ENCODE peak calls at places on chromosomes 11 and 22, in seven cellular contexts. Q is IMR-90, X is mesendoderm, M is neuronal stem cell, K is mesenchymal stem cell, O is trophoblast cell, F is H1. Z is an unnamed sample.

GRCh38 chr22:28976588-28976987 is 85.0 kb downstream of the C22orf31 start:
- DNase-seq in K (peak), Q (peak), O (no peak), X (no peak), F (no peak), M (no peak), Z (no peak)

GRCh38 chr22:40721266-40721665 is 42.0 kb downstream of the MCHR1 start:
- DNase-seq in K (peak), Q (peak), X (peak), F (no peak), O (no peak), M (no peak), Z (peak)

GRCh38 chr22:49092751-49093150 is 734.9 kb downstream of the BRD1 start:
- DNase-seq in O (no peak), X (no peak), M (no peak), K (no peak), Q (no peak), F (no peak), Z (no peak)

GRCh38 chr11:77065878-77066228 is 918 bp upstream of the CAPN5 start:
- DNase-seq in F (no peak), K (peak), Q (peak), X (peak), O (no peak), M (peak), Z (peak)

GRCh38 chr11:116864531-116864930 is 27.1 kb upstream of the APOA1 start:
- DNase-seq in O (peak), F (no peak), K (no peak), Q (peak), X (no peak), M (no peak), Z (no peak)

GRCh38 chr22:48832592-48832991 is 995.1 kb downstream of the BRD1 start:
- DNase-seq in X (no peak), Q (no peak), M (no peak), K (no peak), F (no peak), O (no peak), Z (no peak)

GRCh38 chr22:31852691-31853370 is 91.5 kb upstream of the YWHAH start:
- DNase-seq in O (no peak), X (no peak), M (no peak), Q (peak), K (no peak), F (no peak), Z (no peak)

GRCh38 chr11:94525933-94526332 is 13.7 kb downstream of the C11orf97 start:
- DNase-seq in F (no peak), M (peak), K (no peak), Q (peak), O (no peak), X (no peak), Z (no peak)

GRCh38 chr22:24997023-24997422 is 44.5 kb downstream of the KIAA1671 start:
- DNase-seq in M (no peak), O (no peak), K (no peak), Q (no peak), F (no peak), X (peak), Z (no peak)

GRCh38 chr11:115159122-115159665 is 345.0 kb downstream of the CADM1 start:
- DNase-seq in K (no peak), O (no peak), F (no peak), Q (no peak), M (no peak), X (no peak), Z (no peak)

GRCh38 chr22:49953027-49953679 is 7.4 kb upstream of the PIM3 start:
- DNase-seq in Q (no peak), F (no peak), K (no peak), X (no peak), M (no peak), O (no peak), Z (no peak)

GRCh38 chr22:49368221-49368975 is 459.3 kb downstream of the BRD1 start:
- DNase-seq in F (no peak), K (no peak), M (no peak), Q (no peak), X (no peak), O (no peak), Z (peak)

GRCh38 chr11:46528445-46529085 is 65.3 kb downstream of the AMBRA1 start:
- DNase-seq in F (no peak), M (no peak), Q (no peak), X (no peak), K (no peak), O (no peak), Z (no peak)

GRCh38 chr11:36791957-36792356 is 193.9 kb upstream of the RAG2 start:
- DNase-seq in F (no peak), K (no peak), X (no peak), M (no peak), Q (no peak), O (no peak), Z (no peak)

GRCh38 chr11:1404461-1405185 is 14.9 kb downstream of the BRSK2 start:
- DNase-seq in O (no peak), M (no peak), Q (no peak), F (no peak), K (no peak), X (no peak), Z (no peak)

GRCh38 chr11:116686891-116687290 is 85.9 kb downstream of the BUD13 start:
- DNase-seq in M (no peak), F (no peak), O (no peak), Q (no peak), X (no peak), K (no peak), Z (no peak)

GRCh38 chr22:49487950-49488349 is 339.7 kb downstream of the BRD1 start:
- DNase-seq in K (no peak), O (peak), M (no peak), X (peak), Q (no peak), F (peak), Z (peak)

GRCh38 chr11:122115520-122116343 is at the start of gene BLID:
- DNase-seq in X (peak), M (no peak), F (peak), O (peak), Q (peak), K (peak), Z (peak)

GRCh38 chr11:80686889-80687288 is 1246.1 kb upstream of the TENM4 start:
- DNase-seq in M (no peak), Q (no peak), X (peak), F (no peak), K (no peak), O (no peak), Z (no peak)

GRCh38 chr11:71991494-71991893 is 7.2 kb upstream of the IL18BP start:
- DNase-seq in F (no peak), K (no peak), X (no peak), M (no peak), Q (no peak), O (no peak), Z (no peak)

GRCh38 chr11:114262681-114263509 is 33.3 kb upstream of the NNMT start:
- DNase-seq in Q (peak), M (no peak), F (no peak), K (peak), O (no peak), X (peak), Z (peak)

GRCh38 chr11:126341760-126342161 is 13.7 kb upstream of the ST3GAL4 start:
- DNase-seq in F (no peak), K (peak), O (no peak), X (no peak), M (no peak), Q (peak), Z (no peak)

GRCh38 chr11:704799-705645 is 1.0 kb upstream of the EPS8L2 start:
- DNase-seq in F (no peak), Q (no peak), K (no peak), M (no peak), O (peak), X (no peak), Z (peak)

GRCh38 chr11:67416416-67417335 is 1.2 kb downstream of the CARNS1 start:
- DNase-seq in K (no peak), Q (no peak), M (no peak), O (no peak), F (no peak), X (peak), Z (no peak)

GRCh38 chr11:96075532-96075959 is 151.6 kb upstream of the MTMR2 start:
- DNase-seq in K (no peak), F (no peak), M (no peak), O (no peak), Q (peak), X (peak), Z (no peak)

GRCh38 chr11:86257446-86257845 is 12.9 kb downstream of the EED start:
- DNase-seq in K (no peak), F (no peak), M (no peak), O (no peak), X (no peak), Q (no peak), Z (no peak)
- H3K4ac ChIP-seq in K (no peak), F (no peak), M (no peak), O (no peak), X (no peak), Q (no peak), Z (no peak)

DNA sequence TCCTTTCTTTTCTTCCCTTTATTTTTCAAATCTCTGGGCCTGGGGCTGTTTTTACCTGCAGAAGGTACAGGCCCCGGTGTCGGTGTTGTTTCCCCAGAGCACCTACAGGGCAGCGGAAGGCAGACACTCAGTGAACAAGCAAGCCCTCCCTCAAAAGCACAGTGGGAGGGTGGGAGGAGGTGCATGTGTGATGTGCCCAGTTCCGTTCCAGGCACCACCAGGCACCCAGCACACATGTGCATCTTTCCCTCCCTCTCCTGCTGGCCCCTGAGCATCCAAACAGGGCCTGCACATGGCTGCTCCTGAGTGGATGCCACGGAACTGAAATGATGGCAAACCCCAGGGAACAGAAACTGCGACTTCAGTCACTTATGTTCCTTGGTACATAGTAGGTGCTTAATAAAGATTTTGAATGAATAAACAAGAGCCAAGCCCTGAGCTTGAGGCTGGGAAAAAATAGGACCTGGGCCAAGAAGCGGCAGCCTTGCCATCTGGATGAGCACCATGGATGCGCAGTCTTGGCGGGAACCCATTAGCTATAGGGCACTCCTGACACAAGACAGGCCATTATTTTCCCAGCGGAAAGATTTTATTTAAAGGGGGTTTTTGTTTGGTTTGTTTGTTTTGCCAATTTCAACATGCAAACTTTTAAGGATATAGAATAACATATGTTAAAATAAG is 47.8 kb downstream of the ARRB1 start:
- DNase-seq in O (no peak), K (no peak), X (no peak), Q (no peak), M (no peak), F (no peak), Z (peak)
- H4K8ac ChIP-seq in O (no peak), K (no peak), X (no peak), Q (no peak), M (no peak), F (peak), Z (no peak)

DNA sequence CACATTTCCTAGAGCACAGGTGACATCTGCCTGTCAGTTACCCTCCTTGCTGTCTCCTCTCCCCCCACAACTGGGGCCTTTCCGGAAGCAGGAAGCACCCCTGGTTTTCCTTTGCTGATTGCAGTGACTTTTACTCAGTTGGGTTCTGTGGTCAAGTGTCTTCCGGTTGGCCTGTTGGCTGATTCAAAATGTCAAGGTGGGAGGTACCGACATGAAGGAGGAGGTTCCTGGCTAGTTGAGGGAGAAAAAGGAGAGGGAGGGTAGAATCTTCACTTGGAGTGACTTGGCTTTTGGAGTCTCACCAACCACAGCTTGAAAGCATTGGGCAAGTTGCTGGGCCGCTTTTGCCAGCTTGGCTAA is 9.3 kb upstream of the ADAMTS15 start:
- DNase-seq in X (no peak), O (no peak), K (no peak), M (no peak), F (no peak), Q (no peak), Z (no peak)
- H2BK120ac ChIP-seq in X (no peak), O (no peak), K (no peak), M (no peak), F (no peak), Q (no peak), Z (no peak)

GRCh38 chr22:42793848-42794405 is 63.1 kb downstream of the ARFGAP3 start:
- DNase-seq in F (no peak), M (no peak), K (no peak), X (no peak), Q (no peak), O (no peak), Z (no peak)
- H3K4ac ChIP-seq in F (no peak), M (no peak), K (no peak), X (no peak), Q (no peak), O (no peak), Z (no peak)